ENCODE peak calls at places on chromosomes 5 and 9, in six cellular contexts. One of them, this sample, is unnamed.

GRCh38 chr9:136017813-136018190 is 56.6 kb upstream of the UBAC1 start:
- DNase-seq in A172: no peak
- DNase-seq in HT-29: no peak
- DNase-seq in GM04504: no peak
- DNase-seq in T-helper 2 cell: no peak
- DNase-seq in substantia nigra: no peak
- DNase-seq in this sample: no peak

GRCh38 chr5:112878760-112879159 is 17.7 kb downstream of the SRP19 start:
- DNase-seq in A172: peak; percentile 71
- DNase-seq in HT-29: no peak
- DNase-seq in T-helper 2 cell: peak; percentile 86
- DNase-seq in substantia nigra: no peak
- DNase-seq in GM04504: no peak
- DNase-seq in this sample: no peak

GRCh38 chr5:168819004-168819626 is 239.9 kb upstream of the PANK3 start:
- DNase-seq in A172: no peak
- DNase-seq in GM04504: no peak
- DNase-seq in HT-29: no peak
- DNase-seq in T-helper 2 cell: no peak
- DNase-seq in substantia nigra: no peak
- DNase-seq in this sample: no peak

GRCh38 chr9:74379718-74380117 is 117.4 kb upstream of the RORB start:
- DNase-seq in T-helper 2 cell: peak; percentile 35
- DNase-seq in GM04504: no peak
- DNase-seq in substantia nigra: no peak
- DNase-seq in HT-29: peak; percentile 75
- DNase-seq in A172: peak; percentile 7
- DNase-seq in this sample: peak; percentile 61

GRCh38 chr9:114232091-114232440 is 76.7 kb downstream of the COL27A1 start:
- DNase-seq in substantia nigra: no peak
- DNase-seq in GM04504: no peak
- DNase-seq in T-helper 2 cell: no peak
- DNase-seq in HT-29: no peak
- DNase-seq in A172: no peak
- DNase-seq in this sample: no peak

GRCh38 chr9:99162759-99163364 is 57.9 kb downstream of the TGFBR1 start:
- DNase-seq in GM04504: no peak
- DNase-seq in T-helper 2 cell: peak; percentile 75
- DNase-seq in substantia nigra: no peak
- DNase-seq in HT-29: peak; percentile 44
- DNase-seq in A172: peak; percentile 46
- DNase-seq in this sample: no peak

GRCh38 chr5:14226992-14227391 is 83.8 kb downstream of the TRIO start:
- DNase-seq in GM04504: no peak
- DNase-seq in A172: no peak
- DNase-seq in substantia nigra: no peak
- DNase-seq in T-helper 2 cell: no peak
- DNase-seq in HT-29: no peak
- DNase-seq in this sample: no peak

GRCh38 chr9:120299785-120300184 is 280.2 kb downstream of the CDK5RAP2 start:
- DNase-seq in T-helper 2 cell: no peak
- DNase-seq in substantia nigra: no peak
- DNase-seq in A172: no peak
- DNase-seq in HT-29: no peak
- DNase-seq in GM04504: no peak
- DNase-seq in this sample: no peak

GRCh38 chr5:172448999-172449398 is 5.3 kb downstream of the SH3PXD2B start:
- DNase-seq in A172: no peak
- DNase-seq in HT-29: no peak
- DNase-seq in T-helper 2 cell: no peak
- DNase-seq in substantia nigra: no peak
- DNase-seq in GM04504: no peak
- DNase-seq in this sample: no peak

GRCh38 chr5:5183192-5183699 is 43.1 kb downstream of the ADAMTS16 start:
- DNase-seq in GM04504: no peak
- DNase-seq in A172: no peak
- DNase-seq in HT-29: no peak
- DNase-seq in substantia nigra: no peak
- DNase-seq in T-helper 2 cell: no peak
- DNase-seq in this sample: no peak

GRCh38 chr9:93949694-93950449 is 5.3 kb downstream of the BARX1 start:
- DNase-seq in A172: peak; percentile 37
- DNase-seq in T-helper 2 cell: no peak
- DNase-seq in substantia nigra: no peak
- DNase-seq in HT-29: peak; percentile 47
- DNase-seq in GM04504: no peak
- DNase-seq in this sample: no peak

GRCh38 chr5:33079548-33079947 is 361.2 kb upstream of the TARS1 start:
- DNase-seq in GM04504: no peak
- DNase-seq in substantia nigra: no peak
- DNase-seq in HT-29: no peak
- DNase-seq in T-helper 2 cell: no peak
- DNase-seq in A172: no peak
- DNase-seq in this sample: no peak

GRCh38 chr5:172284275-172284971 is 859 bp upstream of the UBTD2 start:
- DNase-seq in HT-29: no peak
- DNase-seq in GM04504: no peak
- DNase-seq in T-helper 2 cell: no peak
- DNase-seq in A172: peak; percentile 43
- DNase-seq in substantia nigra: peak; percentile 42
- DNase-seq in this sample: no peak

GRCh38 chr9:77099388-77099787 is 77.9 kb upstream of the VPS13A start:
- DNase-seq in GM04504: no peak
- DNase-seq in A172: no peak
- DNase-seq in HT-29: no peak
- DNase-seq in substantia nigra: no peak
- DNase-seq in T-helper 2 cell: no peak
- DNase-seq in this sample: no peak

GRCh38 chr5:122126177-122126701 is 3.1 kb upstream of the ZNF474 start:
- DNase-seq in A172: peak; percentile 9
- DNase-seq in HT-29: no peak
- DNase-seq in T-helper 2 cell: no peak
- DNase-seq in substantia nigra: no peak
- DNase-seq in GM04504: peak; percentile 62
- DNase-seq in this sample: peak; percentile 48

GRCh38 chr5:3594514-3595101 is 1.0 kb upstream of the IRX1 start:
- DNase-seq in GM04504: no peak
- DNase-seq in A172: no peak
- DNase-seq in HT-29: no peak
- DNase-seq in substantia nigra: no peak
- DNase-seq in T-helper 2 cell: no peak
- DNase-seq in this sample: no peak

GRCh38 chr5:33371660-33372059 is 69.1 kb upstream of the TARS1 start:
- DNase-seq in HT-29: no peak
- DNase-seq in substantia nigra: no peak
- DNase-seq in T-helper 2 cell: no peak
- DNase-seq in GM04504: peak; percentile 68
- DNase-seq in A172: no peak
- DNase-seq in this sample: no peak

GRCh38 chr5:112174959-112175594 is 244.0 kb downstream of the EPB41L4A start:
- DNase-seq in GM04504: no peak
- DNase-seq in T-helper 2 cell: peak; percentile 72
- DNase-seq in HT-29: peak; percentile 83
- DNase-seq in A172: peak; percentile 71
- DNase-seq in substantia nigra: peak; percentile 8
- DNase-seq in this sample: peak; percentile 40

GRCh38 chr5:73673161-73673591 is 47.2 kb downstream of the ARHGEF28 start:
- DNase-seq in A172: peak; percentile 67
- DNase-seq in GM04504: peak; percentile 41
- DNase-seq in substantia nigra: no peak
- DNase-seq in T-helper 2 cell: no peak
- DNase-seq in HT-29: peak; percentile 54
- DNase-seq in this sample: peak; percentile 86

GRCh38 chr9:74777136-74777879 is 110.4 kb downstream of the TRPM6 start:
- DNase-seq in T-helper 2 cell: peak; percentile 66
- DNase-seq in GM04504: no peak
- DNase-seq in substantia nigra: peak; percentile 40
- DNase-seq in A172: peak; percentile 54
- DNase-seq in HT-29: peak; percentile 60
- DNase-seq in this sample: peak; percentile 48

GRCh38 chr5:8685704-8686103 is 816.8 kb downstream of the MTRR start:
- DNase-seq in GM04504: no peak
- DNase-seq in substantia nigra: no peak
- DNase-seq in A172: no peak
- DNase-seq in HT-29: peak; percentile 10
- DNase-seq in T-helper 2 cell: no peak
- DNase-seq in this sample: no peak

GRCh38 chr5:43573058-43573457 is 16.2 kb upstream of the PAIP1 start:
- DNase-seq in GM04504: no peak
- DNase-seq in HT-29: no peak
- DNase-seq in A172: no peak
- DNase-seq in T-helper 2 cell: no peak
- DNase-seq in substantia nigra: no peak
- DNase-seq in this sample: no peak

GRCh38 chr5:112574566-112574965 is 155.5 kb upstream of the EPB41L4A start:
- DNase-seq in substantia nigra: no peak
- DNase-seq in T-helper 2 cell: no peak
- DNase-seq in HT-29: no peak
- DNase-seq in GM04504: no peak
- DNase-seq in A172: no peak
- DNase-seq in this sample: no peak

GRCh38 chr5:154459015-154459414 is 13.2 kb downstream of the SAP30L start:
- DNase-seq in HT-29: no peak
- DNase-seq in substantia nigra: no peak
- DNase-seq in GM04504: no peak
- DNase-seq in A172: no peak
- DNase-seq in T-helper 2 cell: no peak
- DNase-seq in this sample: no peak

GRCh38 chr9:16671591-16672137 is 198.8 kb downstream of the BNC2 start:
- DNase-seq in HT-29: no peak
- DNase-seq in T-helper 2 cell: no peak
- DNase-seq in A172: no peak
- DNase-seq in GM04504: peak; percentile 42
- DNase-seq in substantia nigra: no peak
- DNase-seq in this sample: peak; percentile 3

GRCh38 chr5:39319395-39319794 is 44.9 kb downstream of the C9 start:
- DNase-seq in HT-29: no peak
- DNase-seq in substantia nigra: no peak
- DNase-seq in A172: no peak
- DNase-seq in GM04504: no peak
- DNase-seq in T-helper 2 cell: no peak
- DNase-seq in this sample: no peak

GRCh38 chr9:93464395-93464794 is 11.0 kb upstream of the FAM120AOS start:
- DNase-seq in GM04504: no peak
- DNase-seq in substantia nigra: no peak
- DNase-seq in HT-29: no peak
- DNase-seq in T-helper 2 cell: peak; percentile 66
- DNase-seq in A172: no peak
- DNase-seq in this sample: no peak

GRCh38 chr5:54390539-54391031 is 64.9 kb upstream of the HSPB3 start:
- DNase-seq in GM04504: no peak
- DNase-seq in A172: no peak
- DNase-seq in T-helper 2 cell: no peak
- DNase-seq in substantia nigra: no peak
- DNase-seq in HT-29: no peak
- DNase-seq in this sample: no peak

GRCh38 chr5:141371572-141372475 is 1.8 kb downstream of the PCDHGB3 start:
- DNase-seq in HT-29: no peak
- DNase-seq in GM04504: no peak
- DNase-seq in T-helper 2 cell: no peak
- DNase-seq in A172: no peak
- DNase-seq in substantia nigra: no peak
- DNase-seq in this sample: no peak

GRCh38 chr5:124951105-124951504 is 204.7 kb upstream of the ZNF608 start:
- DNase-seq in substantia nigra: no peak
- DNase-seq in A172: no peak
- DNase-seq in T-helper 2 cell: no peak
- DNase-seq in GM04504: no peak
- DNase-seq in HT-29: no peak
- DNase-seq in this sample: no peak

GRCh38 chr5:9398227-9398626 is 147.6 kb downstream of the SEMA5A start:
- DNase-seq in HT-29: no peak
- DNase-seq in T-helper 2 cell: no peak
- DNase-seq in A172: no peak
- DNase-seq in GM04504: no peak
- DNase-seq in substantia nigra: no peak
- DNase-seq in this sample: no peak

GRCh38 chr9:21812415-21812814 is 10.0 kb downstream of the MTAP start:
- DNase-seq in GM04504: peak; percentile 28
- DNase-seq in HT-29: no peak
- DNase-seq in T-helper 2 cell: no peak
- DNase-seq in substantia nigra: no peak
- DNase-seq in A172: no peak
- DNase-seq in this sample: no peak

GRCh38 chr5:157820593-157821252 is 38.2 kb downstream of the CLINT1 start:
- DNase-seq in HT-29: peak; percentile 65
- DNase-seq in T-helper 2 cell: peak; percentile 59
- DNase-seq in substantia nigra: no peak
- DNase-seq in A172: peak; percentile 31
- DNase-seq in GM04504: peak; percentile 14
- DNase-seq in this sample: peak; percentile 10

GRCh38 chr5:33641722-33642505 is 201.1 kb downstream of the TARS1 start:
- DNase-seq in GM04504: no peak
- DNase-seq in substantia nigra: no peak
- DNase-seq in A172: peak; percentile 76
- DNase-seq in HT-29: peak; percentile 47
- DNase-seq in T-helper 2 cell: peak; percentile 90
- DNase-seq in this sample: peak; percentile 66

GRCh38 chr9:129773262-129774048 is 20.6 kb upstream of the PTGES start:
- DNase-seq in T-helper 2 cell: no peak
- DNase-seq in GM04504: no peak
- DNase-seq in substantia nigra: no peak
- DNase-seq in HT-29: no peak
- DNase-seq in A172: peak; percentile 56
- DNase-seq in this sample: peak; percentile 72

GRCh38 chr9:77022783-77023440 is 3.5 kb downstream of the FOXB2 start:
- DNase-seq in A172: no peak
- DNase-seq in substantia nigra: no peak
- DNase-seq in GM04504: no peak
- DNase-seq in HT-29: no peak
- DNase-seq in T-helper 2 cell: no peak
- DNase-seq in this sample: no peak

GRCh38 chr9:6766606-6767005 is 8.8 kb downstream of the KDM4C start:
- DNase-seq in substantia nigra: no peak
- DNase-seq in A172: no peak
- DNase-seq in GM04504: no peak
- DNase-seq in T-helper 2 cell: no peak
- DNase-seq in HT-29: no peak
- DNase-seq in this sample: no peak

GRCh38 chr9:127178646-127179632 is 56.5 kb upstream of the ANGPTL2 start:
- DNase-seq in HT-29: no peak
- DNase-seq in T-helper 2 cell: no peak
- DNase-seq in GM04504: no peak
- DNase-seq in A172: no peak
- DNase-seq in substantia nigra: no peak
- DNase-seq in this sample: no peak

GRCh38 chr5:119049824-119050449 is 20.9 kb upstream of the DMXL1 start:
- DNase-seq in HT-29: no peak
- DNase-seq in substantia nigra: no peak
- DNase-seq in GM04504: peak; percentile 42
- DNase-seq in A172: peak; percentile 52
- DNase-seq in T-helper 2 cell: no peak
- DNase-seq in this sample: peak; percentile 77